ENCODE peak calls at places on chromosomes 3 and 15, in eight cellular contexts. M is esophagus squamous epithelium; F is CD8-positive, alpha-beta T cell; G is fibroblast of lung; R is WERI-Rb-1; U is spleen; C is upper lobe of right lung; P is A549. K is an unnamed sample.

GRCh38 chr3:128359060-128359664 is 107.5 kb downstream of the DNAJB8 start:
- DNase-seq in M (no peak), F (no peak), G (no peak), R (no peak), U (no peak), C (no peak), P (no peak), K (no peak)

GRCh38 chr15:63473007-63473748 is 31.2 kb upstream of the USP3 start:
- DNase-seq in M (no peak), F (peak; percentile 21), G (no peak), R (no peak), U (no peak), C (no peak), P (no peak), K (no peak)

GRCh38 chr3:52022323-52023100 is 26.8 kb upstream of the RPL29 start:
- DNase-seq in M (no peak), F (no peak), G (peak; percentile 42), R (peak; percentile 67), U (no peak), C (peak; percentile 60), P (no peak), K (no peak)

GRCh38 chr3:41411065-41411464 is 211.8 kb downstream of the CTNNB1 start:
- DNase-seq in M (no peak), F (no peak), G (no peak), R (no peak), U (no peak), C (no peak), P (no peak), K (no peak)

GRCh38 chr3:104066658-104067057 is 1300.1 kb upstream of the ALCAM start:
- DNase-seq in M (no peak), F (no peak), G (peak; percentile 74), R (no peak), U (no peak), C (no peak), P (no peak), K (no peak)

GRCh38 chr3:33773627-33774026 is 24.8 kb upstream of the PDCD6IP start:
- DNase-seq in M (no peak), F (no peak), G (no peak), R (peak; percentile 68), U (no peak), C (no peak), P (no peak), K (no peak)

GRCh38 chr3:50850639-50851511 is 176.1 kb downstream of the DOCK3 start:
- DNase-seq in M (no peak), F (no peak), G (no peak), R (peak; percentile 10), U (no peak), C (no peak), P (no peak), K (no peak)

GRCh38 chr15:100572362-100572983 is 29.5 kb downstream of the LINS1 start:
- DNase-seq in M (no peak), F (no peak), G (no peak), R (no peak), U (no peak), C (no peak), P (peak; percentile 29), K (no peak)

GRCh38 chr3:65751123-65751700 is 287.5 kb downstream of the MAGI1 start:
- DNase-seq in M (no peak), F (no peak), G (peak; percentile 13), R (peak; percentile 66), U (no peak), C (no peak), P (peak; percentile 10), K (peak; percentile 56)

GRCh38 chr3:46122046-46122445 is 86.1 kb downstream of the CCR1 start:
- DNase-seq in M (no peak), F (no peak), G (no peak), R (no peak), U (no peak), C (no peak), P (no peak), K (no peak)

GRCh38 chr3:143150979-143151726 is 31.6 kb downstream of the CHST2 start:
- DNase-seq in M (no peak), F (no peak), G (no peak), R (no peak), U (no peak), C (no peak), P (no peak), K (no peak)

GRCh38 chr3:170356596-170357175 is 829 bp upstream of the SKIL start:
- DNase-seq in M (peak; percentile 20), F (peak; percentile 58), G (peak; percentile 78), R (peak; percentile 86), U (peak; percentile 96), C (peak; percentile 94), P (peak; percentile 62), K (peak; percentile 90)

GRCh38 chr3:46422617-46423016 is 15.6 kb downstream of the CCRL2 start:
- DNase-seq in M (no peak), F (no peak), G (peak; percentile 43), R (no peak), U (no peak), C (no peak), P (no peak), K (no peak)

GRCh38 chr3:152151216-152151874 is 117.4 kb upstream of the MBNL1 start:
- DNase-seq in M (no peak), F (no peak), G (peak; percentile 25), R (no peak), U (no peak), C (no peak), P (no peak), K (no peak)

GRCh38 chr3:73143401-73143800 is 81.9 kb downstream of the EBLN2 start:
- DNase-seq in M (no peak), F (no peak), G (no peak), R (no peak), U (no peak), C (no peak), P (no peak), K (no peak)

DNA sequence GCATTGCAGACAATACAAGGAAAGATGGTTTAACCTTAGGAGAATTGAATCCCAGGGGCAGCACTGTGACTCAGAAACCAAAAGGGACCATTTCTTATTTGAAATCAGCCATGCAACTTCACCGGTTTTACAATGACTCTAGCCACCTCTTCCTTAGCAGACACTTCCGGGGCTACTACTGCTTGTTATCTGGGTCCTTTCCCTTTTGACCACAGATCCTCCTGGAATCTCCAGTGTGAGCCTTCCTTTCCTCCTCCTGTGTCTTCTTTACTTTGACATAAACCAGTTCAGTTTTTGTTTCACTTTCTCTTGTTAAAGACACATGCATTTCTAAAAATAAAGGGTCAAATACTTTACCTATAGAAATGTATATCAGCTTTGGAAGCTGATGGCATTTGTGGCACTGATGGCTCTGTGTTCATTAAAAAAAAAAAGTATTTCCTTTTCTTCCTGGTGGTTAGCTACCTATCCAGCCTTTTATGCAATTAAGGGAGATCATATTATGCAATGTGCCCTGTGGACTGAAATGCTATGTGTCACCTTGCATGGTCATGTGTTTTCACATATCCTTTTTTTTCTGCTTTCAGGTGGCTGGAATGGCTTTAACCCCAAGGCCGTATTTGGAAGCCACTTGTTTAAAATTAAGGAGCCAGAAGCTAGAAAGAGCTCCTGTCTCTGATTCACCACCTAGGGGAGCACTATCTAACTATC is 296.2 kb downstream of the CHL1 start:
- DNase-seq in M (no peak), F (no peak), G (no peak), R (no peak), U (no peak), C (no peak), P (no peak), K (no peak)
- H3K9me3 ChIP-seq in M (no peaks in the 10 kb centered on the region), F (no peaks in the 10 kb centered on the region), G (no peaks in the 10 kb centered on the region), R (no peaks in the 10 kb centered on the region), U (no peaks in the 10 kb centered on the region), C (no peaks in the 10 kb centered on the region), P (no peaks in the 10 kb centered on the region), K (peaks cover 4% of the 10 kb centered on the region)

DNA sequence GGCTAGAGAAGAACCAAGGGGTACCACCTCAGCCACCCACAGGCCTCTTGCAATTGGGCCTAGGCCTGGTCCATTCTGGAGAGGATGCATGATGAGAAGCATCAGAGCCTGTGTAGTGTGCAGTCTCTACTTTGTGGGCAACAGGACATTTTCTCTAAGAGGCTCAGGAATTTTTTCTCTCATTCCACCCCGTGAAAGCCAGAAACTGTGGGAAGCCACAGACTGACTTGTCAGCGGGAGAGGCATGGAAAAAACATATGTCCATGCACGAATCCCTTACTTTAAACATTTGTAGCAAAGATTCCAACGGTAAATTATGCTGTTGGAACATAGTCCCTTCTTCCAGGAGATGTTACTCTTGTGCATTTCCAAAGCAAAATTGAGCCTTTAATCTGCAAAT is 196.5 kb downstream of the KLHL25 start:
- DNase-seq in M (no peak), F (no peak), G (peak; percentile 67), R (no peak), U (no peak), C (no peak), P (no peak), K (no peak)
- H3K27ac ChIP-seq in M (peak overlapping the region; percentile 40), F (no peak overlapping the region), G (no peak overlapping the region), R (no peak overlapping the region), U (no peak overlapping the region), C (no peak overlapping the region), P (no peak overlapping the region), K (no peak overlapping the region)

GRCh38 chr3:129529436-129530210 is 1.2 kb downstream of the RHO start:
- DNase-seq in M (no peak), F (no peak), G (no peak), R (no peak), U (no peak), C (no peak), P (no peak), K (no peak)
- TF ChIP-seq CTCF in M (no peak), F (no peak), G (no peak), R (no peak), U (no peak), C (no peak), P (no peak), K (no peak)

GRCh38 chr15:47586653-47587224 is 130.6 kb upstream of the SEMA6D start:
- DNase-seq in M (no peak), F (no peak), G (no peak), R (no peak), U (no peak), C (no peak), P (no peak), K (no peak)
- H3K9me3 ChIP-seq in M (no peaks in the 10 kb centered on the region), F (no peaks in the 10 kb centered on the region), G (no peaks in the 10 kb centered on the region), R (no peaks in the 10 kb centered on the region), U (no peaks in the 10 kb centered on the region), C (no peaks in the 10 kb centered on the region), P (no peaks in the 10 kb centered on the region), K (no peaks in the 10 kb centered on the region)

DNA sequence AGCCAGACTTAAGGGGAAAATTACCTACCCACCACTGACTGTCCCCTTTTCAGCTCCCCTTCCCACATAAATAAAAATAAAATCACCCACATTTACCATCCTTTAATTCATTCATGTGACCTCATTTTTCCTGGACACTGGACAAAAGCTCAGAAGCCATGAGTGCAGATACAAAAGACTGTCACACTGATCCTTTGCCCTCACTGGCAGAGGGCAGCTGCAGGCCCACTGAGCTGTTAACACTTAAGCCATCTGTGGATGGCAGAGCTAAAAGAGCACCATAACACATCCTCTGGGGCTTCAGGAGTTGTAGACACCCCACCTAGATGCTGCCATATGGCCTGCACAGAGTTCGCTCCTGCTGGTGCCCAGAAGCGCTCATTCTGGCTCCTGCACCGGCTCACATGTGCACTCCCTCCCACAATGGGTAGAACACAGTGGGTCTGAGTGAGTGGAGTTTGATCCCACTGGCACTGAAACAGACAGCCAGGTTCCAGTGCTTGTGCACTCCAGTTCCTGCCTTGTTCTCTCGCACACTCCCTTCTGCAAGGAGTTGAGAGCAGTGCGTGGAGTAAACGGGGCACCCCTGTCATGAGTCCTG is 38.8 kb downstream of the EDC3 start:
- DNase-seq in M (no peak), F (no peak), G (no peak), R (no peak), U (no peak), C (no peak), P (no peak), K (no peak)
- H3K27ac ChIP-seq in M (no peak overlapping the region), F (no peak overlapping the region), G (no peak overlapping the region), R (no peak overlapping the region), U (no peak overlapping the region), C (no peak overlapping the region), P (no peak overlapping the region), K (no peak overlapping the region)

GRCh38 chr3:140420621-140421357 is 257.1 kb upstream of the TRIM42 start:
- DNase-seq in M (no peak), F (no peak), G (peak; percentile 86), R (no peak), U (no peak), C (no peak), P (no peak), K (no peak)
- TF ChIP-seq CTCF in M (no peak), F (no peak), G (no peak), R (no peak), U (no peak), C (no peak), P (no peak), K (no peak)

K was measured in Peyer's patch.